ENCODE peak calls at places on chromosomes 13 and 19, in five cellular contexts. Y is A549, E is testis, D is ovary, F is adrenal gland. K is an unnamed sample.

GRCh38 chr13:98571955-98572662 is 4.8 kb downstream of the STK24 start:
- DNase-seq in F (no peak), Y (no peak), D (no peak), E (no peak), K (no peak)

GRCh38 chr13:111267784-111268183 is 52.7 kb upstream of the TEX29 start:
- DNase-seq in F (no peak), Y (no peak), D (no peak), E (no peak), K (no peak)

GRCh38 chr13:24500977-24501376 is 11.6 kb downstream of the PARP4 start:
- DNase-seq in F (no peak), Y (no peak), E (no peak), D (no peak), K (no peak)

GRCh38 chr19:39676004-39676403 is 20.3 kb downstream of the LGALS16 start:
- DNase-seq in Y (no peak), D (no peak), F (no peak), E (no peak), K (no peak)

GRCh38 chr19:35063940-35064818 is 22.7 kb downstream of the HPN start:
- DNase-seq in E (no peak), F (no peak), D (no peak), Y (no peak), K (peak; percentile 8)

GRCh38 chr13:94061316-94061715 is 418.2 kb downstream of the DCT start:
- DNase-seq in Y (no peak), E (no peak), F (no peak), D (no peak), K (no peak)

GRCh38 chr13:94112731-94113130 is 366.8 kb downstream of the DCT start:
- DNase-seq in Y (no peak), E (no peak), F (no peak), D (no peak), K (no peak)

GRCh38 chr19:11203194-11204075 is 6.1 kb upstream of the KANK2 start:
- DNase-seq in F (peak; percentile 88), E (peak; percentile 88), D (peak; percentile 96), Y (peak; percentile 72), K (peak; percentile 84)

GRCh38 chr19:2949939-2950285 is 5.1 kb upstream of the ZNF77 start:
- DNase-seq in E (no peak), Y (peak; percentile 47), F (peak; percentile 49), D (no peak), K (peak; percentile 56)

GRCh38 chr13:48492123-48493075 is 40.5 kb downstream of the RCBTB2 start:
- DNase-seq in E (peak; percentile 76), D (peak; percentile 69), F (peak; percentile 60), Y (no peak), K (peak; percentile 93)

GRCh38 chr13:48303331-48304131 is at the start of gene RB1:
- DNase-seq in F (peak; percentile 91), D (peak; percentile 93), Y (peak; percentile 57), E (peak; percentile 91), K (peak; percentile 95)

GRCh38 chr13:71751074-71751473 is 115.9 kb downstream of the DACH1 start:
- DNase-seq in Y (no peak), F (no peak), D (no peak), E (no peak), K (no peak)

GRCh38 chr13:95226051-95226450 is 75.2 kb downstream of the ABCC4 start:
- DNase-seq in Y (no peak), F (no peak), E (no peak), D (no peak), K (no peak)

GRCh38 chr13:82298110-82298509 is 1584.2 kb downstream of the SLITRK1 start:
- DNase-seq in E (no peak), Y (no peak), F (no peak), D (no peak), K (no peak)

GRCh38 chr19:47190167-47190727 is 40.8 kb downstream of the BBC3 start:
- DNase-seq in E (peak; percentile 80), D (peak; percentile 49), Y (peak; percentile 65), F (peak; percentile 33), K (no peak)

GRCh38 chr13:112733661-112734379 is 44.0 kb downstream of the ATP11A start:
- DNase-seq in Y (no peak), D (no peak), E (no peak), F (no peak), K (no peak)

GRCh38 chr13:100035936-100036335 is 53.0 kb upstream of the PCCA start:
- DNase-seq in Y (no peak), F (no peak), E (no peak), D (no peak), K (no peak)
- TF ChIP-seq CTCF in Y (no peak), F (no peak), E (no peak), D (no peak), K (no peak)

DNA sequence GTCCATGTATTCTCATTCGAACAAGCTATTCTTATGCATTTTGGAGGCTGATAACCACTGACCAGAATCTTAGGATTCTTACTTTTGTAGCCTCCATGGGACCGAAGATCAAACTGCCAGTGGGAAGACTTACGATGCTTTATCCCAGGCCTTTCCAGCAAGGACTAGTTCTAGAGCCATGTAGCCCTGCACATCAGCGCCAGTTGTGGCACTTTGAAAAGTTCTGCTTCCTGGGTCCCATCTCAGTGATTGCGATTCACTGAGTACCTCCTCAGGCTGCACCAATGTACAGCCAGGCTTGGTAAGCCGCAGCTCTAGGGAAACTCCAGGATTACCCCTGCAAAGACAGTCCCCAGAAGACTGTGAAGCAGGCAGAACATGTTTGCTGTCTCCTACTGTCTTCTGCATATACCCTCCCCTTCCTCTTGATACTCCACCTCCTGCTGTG is 18.9 kb upstream of the ENOX1 start:
- DNase-seq in Y (peak; percentile 11), E (no peak), F (no peak), D (no peak), K (no peak)
- TF ChIP-seq POLR2A in Y (no peak), E (no peak), F (no peak), D (no peak), K (no peak)

DNA sequence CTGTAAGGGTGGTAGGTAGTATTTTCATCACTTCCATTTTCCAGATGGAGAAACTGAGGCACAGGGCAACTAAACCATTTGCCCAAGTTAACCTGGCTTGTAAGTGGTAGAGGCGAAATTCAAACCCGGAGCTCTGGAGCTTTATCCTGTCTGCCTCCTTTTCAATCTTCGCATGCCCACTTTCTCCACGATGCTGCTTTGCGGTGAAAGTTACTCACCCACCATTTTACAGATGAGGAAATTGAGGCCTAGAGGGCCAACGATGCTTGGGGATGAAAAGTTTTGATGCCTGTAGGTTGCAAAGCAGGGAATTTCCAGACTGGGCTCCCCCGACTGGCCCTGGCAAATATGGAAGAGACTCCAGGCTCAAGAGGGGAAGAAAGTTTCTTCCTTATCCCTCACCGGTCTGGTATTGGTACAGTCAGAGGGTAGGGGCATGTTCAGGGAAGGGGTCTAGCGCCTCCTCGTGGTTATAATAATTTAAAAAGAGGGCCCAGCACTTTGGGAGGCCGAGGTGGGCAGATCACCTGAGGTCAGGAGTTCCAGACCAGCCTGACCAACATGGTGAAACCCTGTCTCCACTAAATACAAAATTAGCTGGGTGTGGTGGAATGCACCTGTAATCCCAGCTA is 1.9 kb upstream of the SH2D3A start:
- DNase-seq in E (no peak), F (no peak), D (no peak), Y (no peak), K (peak; percentile 29)
- TF ChIP-seq CTCF in E (no peak), F (peak; percentile 35), D (no peak), Y (peak; percentile 26), K (peak; percentile 1)

GRCh38 chr19:19661675-19662251 is 1.7 kb downstream of the ATP13A1 start:
- DNase-seq in F (no peak), Y (no peak), E (no peak), D (no peak), K (peak; percentile 81)
- TF ChIP-seq POLR2A in F (no peak), Y (no peak), E (no peak), D (no peak), K (no peak)

GRCh38 chr13:54536112-54536511 is 1507.5 kb downstream of the OLFM4 start:
- DNase-seq in E (no peak), F (no peak), D (no peak), Y (no peak), K (peak; percentile 2)
- TF ChIP-seq CTCF in E (no peak), F (no peak), D (no peak), Y (no peak), K (no peak)

K was measured in NB4.